ENCODE peak calls at places on chromosomes 4 and X, in nine cellular contexts. Y is sigmoid colon, G is mucosa of descending colon, O is uterus, B is hepatocyte, M is OCI-LY7, Q is kidney, V is neural progenitor cell, I is left lung. E is an unnamed sample.

GRCh38 chr4:111775908-111776307 is 369.3 kb upstream of the FAM241A start:
- DNase-seq in Q (no peak), Y (no peak), V (no peak), G (no peak), O (no peak), I (no peak), B (peak; percentile 28), M (no peak), E (no peak)

GRCh38 chrX:53682885-53683555 is 3.5 kb downstream of the HUWE1 start:
- DNase-seq in I (no peak), O (peak; percentile 27), G (no peak), Q (no peak), M (peak; percentile 65), V (peak; percentile 50), B (peak; percentile 55), Y (peak; percentile 65), E (peak; percentile 42)

GRCh38 chr4:144948009-144948408 is 150.0 kb downstream of the ANAPC10 start:
- DNase-seq in V (peak; percentile 68), I (no peak), M (no peak), O (no peak), Q (no peak), Y (no peak), G (no peak), B (peak; percentile 52), E (peak; percentile 75)

GRCh38 chrX:1401611-1402430 is 9.9 kb upstream of the SLC25A6 start:
- DNase-seq in I (peak; percentile 30), Y (peak; percentile 58), G (peak; percentile 33), O (no peak), M (no peak), B (no peak), Q (peak; percentile 78), V (no peak), E (no peak)

GRCh38 chrX:38452603-38453002 is 100.2 kb downstream of the OTC start:
- DNase-seq in V (no peak), B (no peak), G (no peak), I (no peak), O (no peak), Q (no peak), M (no peak), Y (no peak), E (no peak)

GRCh38 chr4:2873329-2873728 is 29.7 kb downstream of the ADD1 start:
- DNase-seq in V (no peak), B (no peak), Y (no peak), O (no peak), M (no peak), G (no peak), I (no peak), Q (no peak), E (no peak)

GRCh38 chr4:156294577-156294976 is 340.9 kb upstream of the CTSO start:
- DNase-seq in O (no peak), V (peak; percentile 42), I (no peak), B (peak; percentile 65), Q (no peak), M (no peak), Y (no peak), G (no peak), E (peak; percentile 11)

GRCh38 chrX:26788402-26788998 is 572.5 kb downstream of the MAGEB5 start:
- DNase-seq in Q (no peak), G (no peak), Y (no peak), O (no peak), M (no peak), B (no peak), V (no peak), I (no peak), E (no peak)

DNA sequence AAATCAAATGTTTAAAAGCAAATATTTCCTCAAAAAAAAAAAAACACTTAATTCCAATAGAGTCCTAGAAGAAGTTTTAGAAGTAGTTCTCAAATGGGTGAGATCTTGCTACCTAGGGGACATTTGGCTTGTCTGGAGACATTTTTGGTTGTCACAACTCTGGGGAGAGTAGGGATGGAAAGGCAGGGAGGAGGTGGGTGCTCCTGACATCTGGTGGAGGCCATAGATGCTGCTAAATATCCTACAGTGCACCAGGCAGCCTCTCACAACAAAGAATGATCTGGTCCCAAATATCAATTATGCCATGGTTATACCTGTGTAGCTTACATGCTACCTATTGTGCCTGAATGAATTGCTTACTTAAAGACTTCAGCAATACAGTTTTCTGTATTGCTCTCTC is 46.8 kb downstream of the CPE start:
- DNase-seq in M (no peak), Q (no peak), B (no peak), O (no peak), V (no peak), Y (no peak), G (no peak), I (no peak), E (no peak)
- TF ChIP-seq CTCF in M (no peak), Q (no peak), B (no peak), O (no peak), V (no peak), Y (no peak), G (no peak), I (no peak), E (peak; percentile 18)

GRCh38 chr4:146096374-146096773 is 79.1 kb upstream of the LSM6 start:
- DNase-seq in G (no peak), M (no peak), B (no peak), I (no peak), Y (no peak), O (no peak), V (no peak), Q (no peak), E (no peak)

GRCh38 chr4:146095867-146096266 is 79.7 kb upstream of the LSM6 start:
- DNase-seq in B (peak; percentile 31), M (no peak), Q (no peak), V (no peak), G (no peak), I (no peak), O (no peak), Y (no peak), E (no peak)

GRCh38 chr4:146099585-146099984 is 75.9 kb upstream of the LSM6 start:
- DNase-seq in O (no peak), Q (no peak), I (no peak), G (no peak), V (no peak), Y (no peak), M (no peak), B (no peak), E (no peak)

GRCh38 chr4:146098397-146098796 is 77.1 kb upstream of the LSM6 start:
- DNase-seq in V (no peak), Q (no peak), I (no peak), O (no peak), Y (no peak), G (no peak), M (no peak), B (no peak), E (no peak)

GRCh38 chr4:146098978-146099377 is 76.5 kb upstream of the LSM6 start:
- DNase-seq in Q (no peak), B (no peak), G (no peak), M (no peak), O (no peak), I (no peak), Y (no peak), V (no peak), E (no peak)
- H3K4me3 ChIP-seq in Q (no peak overlapping the region), B (no peak overlapping the region), G (no peak overlapping the region), M (no peak overlapping the region), O (no peak overlapping the region), I (no peak overlapping the region), Y (no peak overlapping the region), V (no peak overlapping the region), E (no peak overlapping the region)

GRCh38 chr4:13615162-13615561 is 12.4 kb downstream of the BOD1L1 start:
- DNase-seq in O (no peak), Y (no peak), M (peak; percentile 64), I (no peak), G (no peak), B (no peak), V (no peak), Q (no peak), E (no peak)

GRCh38 chr4:13612569-13612968 is 15.0 kb downstream of the BOD1L1 start:
- DNase-seq in G (no peak), O (no peak), Y (no peak), V (peak; percentile 24), M (no peak), B (no peak), Q (no peak), I (no peak), E (no peak)

GRCh38 chr4:13616597-13616996 is 10.9 kb downstream of the BOD1L1 start:
- DNase-seq in G (no peak), V (no peak), B (no peak), I (no peak), O (no peak), M (no peak), Q (no peak), Y (no peak), E (no peak)

GRCh38 chr4:13617801-13618200 is 9.7 kb downstream of the BOD1L1 start:
- DNase-seq in O (no peak), Q (no peak), V (no peak), G (no peak), Y (no peak), I (no peak), B (no peak), M (no peak), E (no peak)

DNA sequence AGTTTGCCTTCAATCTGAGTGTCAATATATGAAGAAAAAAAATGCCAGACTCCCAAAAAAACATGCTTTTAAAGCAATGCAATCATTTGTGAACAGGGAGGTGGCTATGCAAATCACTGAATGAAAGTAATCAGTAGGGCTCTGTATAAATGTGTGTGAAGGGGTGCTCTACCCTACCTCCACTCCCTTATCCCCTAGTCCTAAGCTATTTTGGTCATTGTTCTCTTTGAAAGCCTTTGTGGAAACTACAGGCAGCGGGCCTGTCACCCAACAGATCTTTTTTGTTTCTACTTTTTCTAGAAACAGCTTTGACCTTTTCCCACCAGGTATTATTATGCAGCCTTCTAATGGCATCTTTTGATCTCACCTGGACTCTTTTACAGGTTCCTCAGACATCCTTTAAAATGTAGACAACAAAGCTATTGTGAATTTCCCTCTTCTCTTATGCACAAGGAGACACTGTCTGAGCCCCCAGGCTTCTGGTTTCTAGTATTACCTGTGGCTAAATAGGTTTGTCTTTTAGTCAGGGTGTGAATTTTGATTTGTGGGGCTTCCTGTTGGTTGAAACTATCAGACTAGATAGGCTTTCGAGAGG is 9.2 kb downstream of the BOD1L1 start:
- DNase-seq in I (no peak), M (no peak), G (no peak), V (no peak), Q (no peak), B (no peak), O (no peak), Y (no peak), E (no peak)
- H3K36me3 ChIP-seq in I (no peaks in the 10 kb centered on the region), M (peaks cover 67% of the 10 kb centered on the region), G (peaks cover 1% of the 10 kb centered on the region), V (peaks cover 14% of the 10 kb centered on the region), Q (peaks cover 15% of the 10 kb centered on the region), B (no peaks in the 10 kb centered on the region), O (no peaks in the 10 kb centered on the region), Y (peaks cover 8% of the 10 kb centered on the region), E (peaks cover 45% of the 10 kb centered on the region)

GRCh38 chrX:154462396-154462795 is 4.3 kb downstream of the PLXNA3 start:
- DNase-seq in O (no peak), I (no peak), B (no peak), Q (no peak), Y (no peak), V (no peak), M (no peak), G (no peak), E (no peak)

GRCh38 chrX:154458116-154458953 is at the start of gene PLXNA3:
- DNase-seq in B (peak; percentile 74), I (no peak), V (peak; percentile 74), O (no peak), G (no peak), Y (no peak), M (peak; percentile 48), Q (no peak), E (peak; percentile 55)

GRCh38 chrX:154458954-154459829 is 1.1 kb downstream of the PLXNA3 start:
- DNase-seq in M (peak; percentile 13), O (no peak), V (peak; percentile 35), Y (no peak), I (no peak), G (no peak), B (peak; percentile 44), Q (no peak), E (peak; percentile 49)

GRCh38 chrX:154459843-154460242 is 1.8 kb downstream of the PLXNA3 start:
- DNase-seq in M (no peak), G (no peak), Y (no peak), Q (peak; percentile 68), V (no peak), O (no peak), B (no peak), I (no peak), E (peak; percentile 84)

DNA sequence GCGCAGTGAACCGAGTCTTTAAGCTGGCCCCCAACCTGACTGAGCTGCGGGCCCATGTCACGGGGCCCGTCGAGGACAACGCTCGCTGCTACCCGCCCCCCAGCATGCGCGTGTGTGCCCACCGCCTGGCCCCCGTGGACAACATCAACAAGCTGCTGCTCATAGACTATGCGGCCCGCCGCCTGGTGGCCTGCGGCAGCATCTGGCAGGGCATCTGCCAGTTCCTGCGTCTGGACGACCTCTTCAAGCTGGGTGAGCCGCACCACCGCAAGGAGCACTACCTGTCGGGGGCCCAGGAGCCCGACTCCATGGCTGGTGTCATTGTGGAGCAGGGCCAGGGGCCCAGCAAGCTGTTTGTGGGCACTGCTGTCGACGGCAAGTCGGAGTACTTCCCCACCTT is 2.2 kb downstream of the PLXNA3 start:
- DNase-seq in V (no peak), I (no peak), B (no peak), Y (no peak), O (no peak), Q (peak; percentile 75), G (no peak), M (no peak), E (peak; percentile 40)
- TF ChIP-seq CTCF in V (no peak), I (no peak), B (no peak), Y (no peak), O (no peak), Q (no peak), G (no peak), M (no peak), E (peak; percentile 24)

E was measured in WERI-Rb-1.